ENCODE peak calls at places on chromosome 6, in five cellular contexts. L is AG09319, C is AG08396, B is G401, N is foreskin fibroblast. M is an unnamed sample.

GRCh38 chr6:28653876-28654275 is 128.2 kb downstream of the GPX5 start:
- DNase-seq in L (no peak), C (no peak), B (no peak), N (no peak), M (no peak)

GRCh38 chr6:122423734-122424133 is 24.3 kb downstream of the HSF2 start:
- DNase-seq in L (no peak), C (no peak), B (no peak), N (no peak), M (no peak)

GRCh38 chr6:46528956-46529750 is 37.9 kb upstream of the RCAN2 start:
- DNase-seq in L (no peak), C (no peak), B (no peak), N (peak), M (no peak)

GRCh38 chr6:48144024-48144423 is 33.0 kb upstream of the PTCHD4 start:
- DNase-seq in L (no peak), C (no peak), B (no peak), N (no peak), M (no peak)

GRCh38 chr6:161242779-161243693 is 30.8 kb downstream of the AGPAT4 start:
- DNase-seq in L (peak), C (no peak), B (peak), N (peak), M (peak)

GRCh38 chr6:40313582-40313981 is 273.6 kb downstream of the LRFN2 start:
- DNase-seq in L (no peak), C (no peak), B (no peak), N (no peak), M (no peak)

GRCh38 chr6:56525976-56526375 is 116.7 kb downstream of the DST start:
- DNase-seq in L (no peak), C (no peak), B (no peak), N (no peak), M (no peak)

GRCh38 chr6:36666726-36667591 is 11.6 kb upstream of the CDKN1A start:
- DNase-seq in L (peak), C (peak), B (peak), N (peak), M (peak)

GRCh38 chr6:112881027-112881426 is 533.9 kb downstream of the RFPL4B start:
- DNase-seq in L (no peak), C (no peak), B (no peak), N (peak), M (peak)

GRCh38 chr6:11085758-11086435 is 7.7 kb upstream of the SMIM13 start:
- DNase-seq in L (no peak), C (peak), B (no peak), N (peak), M (peak)

GRCh38 chr6:113873043-113873667 is 16.0 kb downstream of the MARCKS start:
- DNase-seq in L (no peak), C (no peak), B (no peak), N (no peak), M (no peak)

GRCh38 chr6:16345449-16346330 is 107.3 kb downstream of the GMPR start:
- DNase-seq in L (peak), C (peak), B (no peak), N (peak), M (peak)

GRCh38 chr6:89917216-89917615 is 22.9 kb downstream of the GJA10 start:
- DNase-seq in L (no peak), C (no peak), B (no peak), N (no peak), M (no peak)

GRCh38 chr6:41702089-41702745 is 33.2 kb downstream of the TFEB start:
- DNase-seq in L (no peak), C (no peak), B (no peak), N (no peak), M (no peak)

GRCh38 chr6:160790028-160790792 is 88.2 kb downstream of the PLG start:
- DNase-seq in L (no peak), C (no peak), B (no peak), N (peak), M (no peak)

GRCh38 chr6:133314951-133315350 is 73.8 kb downstream of the EYA4 start:
- DNase-seq in L (no peak), C (no peak), B (no peak), N (no peak), M (peak)

GRCh38 chr6:34190504-34191122 is 44.7 kb upstream of the GRM4 start:
- DNase-seq in L (no peak), C (no peak), B (peak), N (no peak), M (no peak)

GRCh38 chr6:118871331-118871730 is 22.6 kb upstream of the ASF1A start:
- DNase-seq in L (no peak), C (no peak), B (no peak), N (no peak), M (no peak)

GRCh38 chr6:165055231-165055630 is 254.2 kb downstream of the C6orf118 start:
- DNase-seq in L (no peak), C (no peak), B (no peak), N (no peak), M (peak)

GRCh38 chr6:37548067-37548674 is 48.5 kb upstream of the CCDC167 start:
- DNase-seq in L (no peak), C (no peak), B (no peak), N (no peak), M (no peak)

GRCh38 chr6:93567164-93567563 is 147.8 kb upstream of the EPHA7 start:
- DNase-seq in L (no peak), C (no peak), B (no peak), N (no peak), M (no peak)